ENCODE peak calls at places on chromosome 20, in eight cellular contexts. T, E, U, C, B, V, W and Y are unnamed samples.

GRCh38 chr20:24970030-24970553 is 21.0 kb downstream of the CST7 start:
- DNase-seq in B (no peak), V (no peak), W (no peak), E (no peak), C (no peak), T (no peak), U (no peak), Y (no peak)

GRCh38 chr20:2303693-2304092 is 7.9 kb downstream of the TGM3 start:
- DNase-seq in V (no peak), W (no peak), B (no peak), T (no peak), U (no peak), C (no peak), E (no peak), Y (no peak)

GRCh38 chr20:1302578-1303541 is 26.1 kb downstream of the SDCBP2 start:
- DNase-seq in V (peak), C (peak), E (no peak), T (peak), U (no peak), W (no peak), B (no peak), Y (no peak)

GRCh38 chr20:58650776-58651547 is at the start of gene STX16:
- DNase-seq in B (peak), T (peak), V (peak), C (peak), W (peak), E (peak), U (peak), Y (peak)

GRCh38 chr20:63009988-63010769 is 3.4 kb upstream of the BHLHE23 start:
- DNase-seq in B (no peak), C (peak), T (no peak), V (peak), E (peak), W (no peak), U (no peak), Y (no peak)

GRCh38 chr20:40686434-40686882 is 2.6 kb downstream of the MAFB start:
- DNase-seq in C (no peak), E (no peak), U (no peak), T (no peak), W (no peak), V (no peak), B (no peak), Y (no peak)

GRCh38 chr20:38623061-38623460 is 21.5 kb downstream of the ARHGAP40 start:
- DNase-seq in W (no peak), B (no peak), C (no peak), T (no peak), V (no peak), E (no peak), U (no peak), Y (no peak)

GRCh38 chr20:10653593-10654288 is 20.1 kb downstream of the JAG1 start:
- DNase-seq in C (no peak), U (no peak), T (no peak), B (no peak), W (no peak), V (peak), E (no peak), Y (peak)

GRCh38 chr20:36975085-36975829 is 23.7 kb upstream of the SAMHD1 start:
- DNase-seq in T (no peak), C (peak), U (no peak), E (no peak), V (no peak), B (no peak), W (no peak), Y (no peak)

GRCh38 chr20:35260426-35260825 is 17.5 kb downstream of the MMP24OS start:
- DNase-seq in B (no peak), T (no peak), W (no peak), U (no peak), E (no peak), C (no peak), V (no peak), Y (no peak)